ENCODE peak calls at places on chromosomes 16 and 17, in seven cellular contexts. One of them, this sample, is unnamed.
A peak's percentile ranks its signal among the peaks of the same experiment; 100 is the strongest.

GRCh38 chr17:30961213-30962188 is 9.3 kb upstream of the RNF135 start:
- DNase-seq in activated naive CD4-positive, alpha-beta T cell treated with anti-CD3 and anti-CD28 coated beads, Interleukin-2, amount 10 ng/mL, durations not matched to agents 7 days and 5 days: no peak
- DNase-seq in activated CD4-positive, alpha-beta T cell treated with anti-CD3 and anti-CD28 coated beads, Interleukin-2, amount 50 U/mL, for 4 hours: peak; percentile 7
- DNase-seq in iris pigment epithelial cell: no peak
- DNase-seq in heart left ventricle: no peak
- DNase-seq in mesenteric fat pad: peak; percentile 69
- DNase-seq in HT1080: peak; percentile 10
- DNase-seq in this sample: no peak

GRCh38 chr16:83698964-83699363 is 108.8 kb upstream of the HSBP1 start:
- DNase-seq in activated naive CD4-positive, alpha-beta T cell treated with anti-CD3 and anti-CD28 coated beads, Interleukin-2, amount 10 ng/mL, durations not matched to agents 7 days and 5 days: no peak
- DNase-seq in activated CD4-positive, alpha-beta T cell treated with anti-CD3 and anti-CD28 coated beads, Interleukin-2, amount 50 U/mL, for 4 hours: no peak
- DNase-seq in iris pigment epithelial cell: no peak
- DNase-seq in heart left ventricle: no peak
- DNase-seq in mesenteric fat pad: no peak
- DNase-seq in HT1080: no peak
- DNase-seq in this sample: no peak

GRCh38 chr17:82582208-82582607 is 62.7 kb downstream of the FOXK2 start:
- DNase-seq in activated naive CD4-positive, alpha-beta T cell treated with anti-CD3 and anti-CD28 coated beads, Interleukin-2, amount 10 ng/mL, durations not matched to agents 7 days and 5 days: no peak
- DNase-seq in activated CD4-positive, alpha-beta T cell treated with anti-CD3 and anti-CD28 coated beads, Interleukin-2, amount 50 U/mL, for 4 hours: no peak
- DNase-seq in iris pigment epithelial cell: peak; percentile 31
- DNase-seq in heart left ventricle: no peak
- DNase-seq in mesenteric fat pad: no peak
- DNase-seq in HT1080: no peak
- DNase-seq in this sample: no peak

GRCh38 chr17:82440991-82441627 is 9.4 kb downstream of the CYBC1 start:
- DNase-seq in activated naive CD4-positive, alpha-beta T cell treated with anti-CD3 and anti-CD28 coated beads, Interleukin-2, amount 10 ng/mL, durations not matched to agents 7 days and 5 days: no peak
- DNase-seq in activated CD4-positive, alpha-beta T cell treated with anti-CD3 and anti-CD28 coated beads, Interleukin-2, amount 50 U/mL, for 4 hours: no peak
- DNase-seq in iris pigment epithelial cell: no peak
- DNase-seq in heart left ventricle: no peak
- DNase-seq in mesenteric fat pad: no peak
- DNase-seq in HT1080: no peak
- DNase-seq in this sample: peak; percentile 61

GRCh38 chr17:45319239-45319703 is 2.5 kb upstream of the MAP3K14 start:
- DNase-seq in activated naive CD4-positive, alpha-beta T cell treated with anti-CD3 and anti-CD28 coated beads, Interleukin-2, amount 10 ng/mL, durations not matched to agents 7 days and 5 days: no peak
- DNase-seq in activated CD4-positive, alpha-beta T cell treated with anti-CD3 and anti-CD28 coated beads, Interleukin-2, amount 50 U/mL, for 4 hours: no peak
- DNase-seq in iris pigment epithelial cell: peak; percentile 75
- DNase-seq in heart left ventricle: no peak
- DNase-seq in mesenteric fat pad: no peak
- DNase-seq in HT1080: peak; percentile 89
- DNase-seq in this sample: no peak

GRCh38 chr17:55301521-55302406 is 37.0 kb downstream of the HLF start:
- DNase-seq in activated naive CD4-positive, alpha-beta T cell treated with anti-CD3 and anti-CD28 coated beads, Interleukin-2, amount 10 ng/mL, durations not matched to agents 7 days and 5 days: no peak
- DNase-seq in activated CD4-positive, alpha-beta T cell treated with anti-CD3 and anti-CD28 coated beads, Interleukin-2, amount 50 U/mL, for 4 hours: no peak
- DNase-seq in iris pigment epithelial cell: peak; percentile 52
- DNase-seq in heart left ventricle: no peak
- DNase-seq in mesenteric fat pad: no peak
- DNase-seq in HT1080: no peak
- DNase-seq in this sample: no peak

GRCh38 chr17:18960803-18961511 is 9.0 kb downstream of the SLC5A10 start:
- DNase-seq in activated naive CD4-positive, alpha-beta T cell treated with anti-CD3 and anti-CD28 coated beads, Interleukin-2, amount 10 ng/mL, durations not matched to agents 7 days and 5 days: peak; percentile 83
- DNase-seq in activated CD4-positive, alpha-beta T cell treated with anti-CD3 and anti-CD28 coated beads, Interleukin-2, amount 50 U/mL, for 4 hours: peak; percentile 69
- DNase-seq in iris pigment epithelial cell: peak; percentile 52
- DNase-seq in heart left ventricle: peak; percentile 90
- DNase-seq in mesenteric fat pad: peak; percentile 96
- DNase-seq in HT1080: peak; percentile 66
- DNase-seq in this sample: peak; percentile 89

GRCh38 chr17:17710728-17711541 is 29.7 kb downstream of the RAI1 start:
- DNase-seq in activated naive CD4-positive, alpha-beta T cell treated with anti-CD3 and anti-CD28 coated beads, Interleukin-2, amount 10 ng/mL, durations not matched to agents 7 days and 5 days: no peak
- DNase-seq in activated CD4-positive, alpha-beta T cell treated with anti-CD3 and anti-CD28 coated beads, Interleukin-2, amount 50 U/mL, for 4 hours: no peak
- DNase-seq in iris pigment epithelial cell: peak; percentile 93
- DNase-seq in heart left ventricle: no peak
- DNase-seq in mesenteric fat pad: no peak
- DNase-seq in HT1080: peak; percentile 94
- DNase-seq in this sample: no peak

GRCh38 chr16:77835111-77835510 is 46.7 kb downstream of the VAT1L start:
- DNase-seq in activated naive CD4-positive, alpha-beta T cell treated with anti-CD3 and anti-CD28 coated beads, Interleukin-2, amount 10 ng/mL, durations not matched to agents 7 days and 5 days: no peak
- DNase-seq in activated CD4-positive, alpha-beta T cell treated with anti-CD3 and anti-CD28 coated beads, Interleukin-2, amount 50 U/mL, for 4 hours: no peak
- DNase-seq in iris pigment epithelial cell: no peak
- DNase-seq in heart left ventricle: no peak
- DNase-seq in mesenteric fat pad: no peak
- DNase-seq in HT1080: no peak
- DNase-seq in this sample: no peak

GRCh38 chr16:66751135-66751991 is at the start of gene DYNC1LI2:
- DNase-seq in activated naive CD4-positive, alpha-beta T cell treated with anti-CD3 and anti-CD28 coated beads, Interleukin-2, amount 10 ng/mL, durations not matched to agents 7 days and 5 days: peak; percentile 87
- DNase-seq in activated CD4-positive, alpha-beta T cell treated with anti-CD3 and anti-CD28 coated beads, Interleukin-2, amount 50 U/mL, for 4 hours: peak; percentile 74
- DNase-seq in iris pigment epithelial cell: peak; percentile 72
- DNase-seq in heart left ventricle: peak; percentile 91
- DNase-seq in mesenteric fat pad: peak; percentile 93
- DNase-seq in HT1080: peak; percentile 66
- DNase-seq in this sample: peak; percentile 89

GRCh38 chr17:29625037-29625750 is 2.5 kb upstream of the CORO6 start:
- DNase-seq in activated naive CD4-positive, alpha-beta T cell treated with anti-CD3 and anti-CD28 coated beads, Interleukin-2, amount 10 ng/mL, durations not matched to agents 7 days and 5 days: no peak
- DNase-seq in activated CD4-positive, alpha-beta T cell treated with anti-CD3 and anti-CD28 coated beads, Interleukin-2, amount 50 U/mL, for 4 hours: no peak
- DNase-seq in iris pigment epithelial cell: no peak
- DNase-seq in heart left ventricle: no peak
- DNase-seq in mesenteric fat pad: no peak
- DNase-seq in HT1080: peak; percentile 63
- DNase-seq in this sample: no peak

GRCh38 chr17:83183951-83184506 is 104.6 kb downstream of the METRNL start:
- DNase-seq in activated naive CD4-positive, alpha-beta T cell treated with anti-CD3 and anti-CD28 coated beads, Interleukin-2, amount 10 ng/mL, durations not matched to agents 7 days and 5 days: no peak
- DNase-seq in activated CD4-positive, alpha-beta T cell treated with anti-CD3 and anti-CD28 coated beads, Interleukin-2, amount 50 U/mL, for 4 hours: no peak
- DNase-seq in iris pigment epithelial cell: no peak
- DNase-seq in heart left ventricle: peak; percentile 47
- DNase-seq in mesenteric fat pad: peak; percentile 80
- DNase-seq in HT1080: no peak
- DNase-seq in this sample: peak; percentile 44

GRCh38 chr16:48003226-48003907 is 152.4 kb downstream of the ABCC12 start:
- DNase-seq in activated naive CD4-positive, alpha-beta T cell treated with anti-CD3 and anti-CD28 coated beads, Interleukin-2, amount 10 ng/mL, durations not matched to agents 7 days and 5 days: no peak
- DNase-seq in activated CD4-positive, alpha-beta T cell treated with anti-CD3 and anti-CD28 coated beads, Interleukin-2, amount 50 U/mL, for 4 hours: no peak
- DNase-seq in iris pigment epithelial cell: no peak
- DNase-seq in heart left ventricle: no peak
- DNase-seq in mesenteric fat pad: no peak
- DNase-seq in HT1080: no peak
- DNase-seq in this sample: no peak

GRCh38 chr17:20266806-20267458 is 200.4 kb downstream of the LGALS9B start:
- DNase-seq in activated naive CD4-positive, alpha-beta T cell treated with anti-CD3 and anti-CD28 coated beads, Interleukin-2, amount 10 ng/mL, durations not matched to agents 7 days and 5 days: no peak
- DNase-seq in activated CD4-positive, alpha-beta T cell treated with anti-CD3 and anti-CD28 coated beads, Interleukin-2, amount 50 U/mL, for 4 hours: no peak
- DNase-seq in iris pigment epithelial cell: peak; percentile 63
- DNase-seq in heart left ventricle: no peak
- DNase-seq in mesenteric fat pad: no peak
- DNase-seq in HT1080: peak; percentile 71
- DNase-seq in this sample: no peak

GRCh38 chr17:901964-902363 is 77.6 kb downstream of the NXN start:
- DNase-seq in activated naive CD4-positive, alpha-beta T cell treated with anti-CD3 and anti-CD28 coated beads, Interleukin-2, amount 10 ng/mL, durations not matched to agents 7 days and 5 days: no peak
- DNase-seq in activated CD4-positive, alpha-beta T cell treated with anti-CD3 and anti-CD28 coated beads, Interleukin-2, amount 50 U/mL, for 4 hours: no peak
- DNase-seq in iris pigment epithelial cell: no peak
- DNase-seq in heart left ventricle: no peak
- DNase-seq in mesenteric fat pad: no peak
- DNase-seq in HT1080: no peak
- DNase-seq in this sample: no peak

GRCh38 chr17:51486091-51486490 is 225.7 kb downstream of the UTP18 start:
- DNase-seq in activated naive CD4-positive, alpha-beta T cell treated with anti-CD3 and anti-CD28 coated beads, Interleukin-2, amount 10 ng/mL, durations not matched to agents 7 days and 5 days: no peak
- DNase-seq in activated CD4-positive, alpha-beta T cell treated with anti-CD3 and anti-CD28 coated beads, Interleukin-2, amount 50 U/mL, for 4 hours: no peak
- DNase-seq in iris pigment epithelial cell: no peak
- DNase-seq in heart left ventricle: no peak
- DNase-seq in mesenteric fat pad: no peak
- DNase-seq in HT1080: no peak
- DNase-seq in this sample: no peak

GRCh38 chr16:87366288-87366687 is 17.3 kb downstream of the FBXO31 start:
- DNase-seq in activated naive CD4-positive, alpha-beta T cell treated with anti-CD3 and anti-CD28 coated beads, Interleukin-2, amount 10 ng/mL, durations not matched to agents 7 days and 5 days: no peak
- DNase-seq in activated CD4-positive, alpha-beta T cell treated with anti-CD3 and anti-CD28 coated beads, Interleukin-2, amount 50 U/mL, for 4 hours: no peak
- DNase-seq in iris pigment epithelial cell: no peak
- DNase-seq in heart left ventricle: peak; percentile 35
- DNase-seq in mesenteric fat pad: no peak
- DNase-seq in HT1080: no peak
- DNase-seq in this sample: peak; percentile 15

GRCh38 chr17:4229627-4230026 is 34.2 kb downstream of the ANKFY1 start:
- DNase-seq in activated naive CD4-positive, alpha-beta T cell treated with anti-CD3 and anti-CD28 coated beads, Interleukin-2, amount 10 ng/mL, durations not matched to agents 7 days and 5 days: no peak
- DNase-seq in activated CD4-positive, alpha-beta T cell treated with anti-CD3 and anti-CD28 coated beads, Interleukin-2, amount 50 U/mL, for 4 hours: no peak
- DNase-seq in iris pigment epithelial cell: peak; percentile 78
- DNase-seq in heart left ventricle: no peak
- DNase-seq in mesenteric fat pad: no peak
- DNase-seq in HT1080: peak; percentile 83
- DNase-seq in this sample: peak; percentile 59

GRCh38 chr17:80878876-80879722 is 112.5 kb upstream of the CHMP6 start:
- DNase-seq in activated naive CD4-positive, alpha-beta T cell treated with anti-CD3 and anti-CD28 coated beads, Interleukin-2, amount 10 ng/mL, durations not matched to agents 7 days and 5 days: no peak
- DNase-seq in activated CD4-positive, alpha-beta T cell treated with anti-CD3 and anti-CD28 coated beads, Interleukin-2, amount 50 U/mL, for 4 hours: no peak
- DNase-seq in iris pigment epithelial cell: no peak
- DNase-seq in heart left ventricle: peak; percentile 43
- DNase-seq in mesenteric fat pad: peak; percentile 89
- DNase-seq in HT1080: no peak
- DNase-seq in this sample: no peak

GRCh38 chr17:41796066-41796895 is 9.8 kb upstream of the JUP start:
- DNase-seq in activated naive CD4-positive, alpha-beta T cell treated with anti-CD3 and anti-CD28 coated beads, Interleukin-2, amount 10 ng/mL, durations not matched to agents 7 days and 5 days: no peak
- DNase-seq in activated CD4-positive, alpha-beta T cell treated with anti-CD3 and anti-CD28 coated beads, Interleukin-2, amount 50 U/mL, for 4 hours: no peak
- DNase-seq in iris pigment epithelial cell: no peak
- DNase-seq in heart left ventricle: no peak
- DNase-seq in mesenteric fat pad: no peak
- DNase-seq in HT1080: no peak
- DNase-seq in this sample: no peak

GRCh38 chr17:39641883-39642282 is 4.9 kb downstream of the STARD3 start:
- DNase-seq in activated naive CD4-positive, alpha-beta T cell treated with anti-CD3 and anti-CD28 coated beads, Interleukin-2, amount 10 ng/mL, durations not matched to agents 7 days and 5 days: no peak
- DNase-seq in activated CD4-positive, alpha-beta T cell treated with anti-CD3 and anti-CD28 coated beads, Interleukin-2, amount 50 U/mL, for 4 hours: no peak
- DNase-seq in iris pigment epithelial cell: no peak
- DNase-seq in heart left ventricle: no peak
- DNase-seq in mesenteric fat pad: no peak
- DNase-seq in HT1080: no peak
- DNase-seq in this sample: no peak

GRCh38 chr17:78882546-78883089 is 20.4 kb downstream of the CEP295NL start:
- DNase-seq in activated naive CD4-positive, alpha-beta T cell treated with anti-CD3 and anti-CD28 coated beads, Interleukin-2, amount 10 ng/mL, durations not matched to agents 7 days and 5 days: no peak
- DNase-seq in activated CD4-positive, alpha-beta T cell treated with anti-CD3 and anti-CD28 coated beads, Interleukin-2, amount 50 U/mL, for 4 hours: no peak
- DNase-seq in iris pigment epithelial cell: no peak
- DNase-seq in heart left ventricle: no peak
- DNase-seq in mesenteric fat pad: no peak
- DNase-seq in HT1080: no peak
- DNase-seq in this sample: peak; percentile 66

GRCh38 chr16:3807425-3808123 is 72.9 kb downstream of the CREBBP start:
- DNase-seq in activated naive CD4-positive, alpha-beta T cell treated with anti-CD3 and anti-CD28 coated beads, Interleukin-2, amount 10 ng/mL, durations not matched to agents 7 days and 5 days: no peak
- DNase-seq in activated CD4-positive, alpha-beta T cell treated with anti-CD3 and anti-CD28 coated beads, Interleukin-2, amount 50 U/mL, for 4 hours: no peak
- DNase-seq in iris pigment epithelial cell: peak; percentile 27
- DNase-seq in heart left ventricle: no peak
- DNase-seq in mesenteric fat pad: no peak
- DNase-seq in HT1080: no peak
- DNase-seq in this sample: no peak

GRCh38 chr16:30820952-30821421 is 34.0 kb upstream of the ZNF629 start:
- DNase-seq in activated naive CD4-positive, alpha-beta T cell treated with anti-CD3 and anti-CD28 coated beads, Interleukin-2, amount 10 ng/mL, durations not matched to agents 7 days and 5 days: no peak
- DNase-seq in activated CD4-positive, alpha-beta T cell treated with anti-CD3 and anti-CD28 coated beads, Interleukin-2, amount 50 U/mL, for 4 hours: no peak
- DNase-seq in iris pigment epithelial cell: no peak
- DNase-seq in heart left ventricle: no peak
- DNase-seq in mesenteric fat pad: no peak
- DNase-seq in HT1080: no peak
- DNase-seq in this sample: no peak

GRCh38 chr16:84519855-84520254 is 15.4 kb upstream of the MEAK7 start:
- DNase-seq in activated naive CD4-positive, alpha-beta T cell treated with anti-CD3 and anti-CD28 coated beads, Interleukin-2, amount 10 ng/mL, durations not matched to agents 7 days and 5 days: no peak
- DNase-seq in activated CD4-positive, alpha-beta T cell treated with anti-CD3 and anti-CD28 coated beads, Interleukin-2, amount 50 U/mL, for 4 hours: no peak
- DNase-seq in iris pigment epithelial cell: no peak
- DNase-seq in heart left ventricle: no peak
- DNase-seq in mesenteric fat pad: no peak
- DNase-seq in HT1080: no peak
- DNase-seq in this sample: no peak

GRCh38 chr17:44798352-44798751 is 31.7 kb downstream of the GJC1 start:
- DNase-seq in activated naive CD4-positive, alpha-beta T cell treated with anti-CD3 and anti-CD28 coated beads, Interleukin-2, amount 10 ng/mL, durations not matched to agents 7 days and 5 days: no peak
- DNase-seq in activated CD4-positive, alpha-beta T cell treated with anti-CD3 and anti-CD28 coated beads, Interleukin-2, amount 50 U/mL, for 4 hours: no peak
- DNase-seq in iris pigment epithelial cell: no peak
- DNase-seq in heart left ventricle: no peak
- DNase-seq in mesenteric fat pad: no peak
- DNase-seq in HT1080: no peak
- DNase-seq in this sample: no peak

GRCh38 chr16:84692451-84692850 is 7.3 kb upstream of the USP10 start:
- DNase-seq in activated naive CD4-positive, alpha-beta T cell treated with anti-CD3 and anti-CD28 coated beads, Interleukin-2, amount 10 ng/mL, durations not matched to agents 7 days and 5 days: no peak
- DNase-seq in activated CD4-positive, alpha-beta T cell treated with anti-CD3 and anti-CD28 coated beads, Interleukin-2, amount 50 U/mL, for 4 hours: no peak
- DNase-seq in iris pigment epithelial cell: peak; percentile 95
- DNase-seq in heart left ventricle: no peak
- DNase-seq in mesenteric fat pad: no peak
- DNase-seq in HT1080: peak; percentile 73
- DNase-seq in this sample: no peak

GRCh38 chr16:13956635-13957196 is 36.8 kb downstream of the ERCC4 start:
- DNase-seq in activated naive CD4-positive, alpha-beta T cell treated with anti-CD3 and anti-CD28 coated beads, Interleukin-2, amount 10 ng/mL, durations not matched to agents 7 days and 5 days: no peak
- DNase-seq in activated CD4-positive, alpha-beta T cell treated with anti-CD3 and anti-CD28 coated beads, Interleukin-2, amount 50 U/mL, for 4 hours: no peak
- DNase-seq in iris pigment epithelial cell: no peak
- DNase-seq in heart left ventricle: no peak
- DNase-seq in mesenteric fat pad: no peak
- DNase-seq in HT1080: peak; percentile 6
- DNase-seq in this sample: no peak

GRCh38 chr17:48241131-48241591 is 133.6 kb downstream of the SNX11 start:
- DNase-seq in activated naive CD4-positive, alpha-beta T cell treated with anti-CD3 and anti-CD28 coated beads, Interleukin-2, amount 10 ng/mL, durations not matched to agents 7 days and 5 days: peak; percentile 35
- DNase-seq in activated CD4-positive, alpha-beta T cell treated with anti-CD3 and anti-CD28 coated beads, Interleukin-2, amount 50 U/mL, for 4 hours: no peak
- DNase-seq in iris pigment epithelial cell: peak; percentile 91
- DNase-seq in heart left ventricle: no peak
- DNase-seq in mesenteric fat pad: no peak
- DNase-seq in HT1080: peak; percentile 85
- DNase-seq in this sample: peak; percentile 56

GRCh38 chr17:65163990-65164495 is 26.9 kb downstream of the RGS9 start:
- DNase-seq in activated naive CD4-positive, alpha-beta T cell treated with anti-CD3 and anti-CD28 coated beads, Interleukin-2, amount 10 ng/mL, durations not matched to agents 7 days and 5 days: peak; percentile 65
- DNase-seq in activated CD4-positive, alpha-beta T cell treated with anti-CD3 and anti-CD28 coated beads, Interleukin-2, amount 50 U/mL, for 4 hours: peak; percentile 16
- DNase-seq in iris pigment epithelial cell: peak; percentile 73
- DNase-seq in heart left ventricle: no peak
- DNase-seq in mesenteric fat pad: no peak
- DNase-seq in HT1080: peak; percentile 85
- DNase-seq in this sample: no peak

GRCh38 chr17:40345161-40346034 is 19.1 kb downstream of the GJD3 start:
- DNase-seq in activated naive CD4-positive, alpha-beta T cell treated with anti-CD3 and anti-CD28 coated beads, Interleukin-2, amount 10 ng/mL, durations not matched to agents 7 days and 5 days: peak; percentile 55
- DNase-seq in activated CD4-positive, alpha-beta T cell treated with anti-CD3 and anti-CD28 coated beads, Interleukin-2, amount 50 U/mL, for 4 hours: no peak
- DNase-seq in iris pigment epithelial cell: peak; percentile 61
- DNase-seq in heart left ventricle: peak; percentile 88
- DNase-seq in mesenteric fat pad: no peak
- DNase-seq in HT1080: no peak
- DNase-seq in this sample: peak; percentile 87

GRCh38 chr17:41537614-41537954 is 9.5 kb upstream of the KRT19 start:
- DNase-seq in activated naive CD4-positive, alpha-beta T cell treated with anti-CD3 and anti-CD28 coated beads, Interleukin-2, amount 10 ng/mL, durations not matched to agents 7 days and 5 days: no peak
- DNase-seq in activated CD4-positive, alpha-beta T cell treated with anti-CD3 and anti-CD28 coated beads, Interleukin-2, amount 50 U/mL, for 4 hours: no peak
- DNase-seq in iris pigment epithelial cell: no peak
- DNase-seq in heart left ventricle: peak; percentile 40
- DNase-seq in mesenteric fat pad: no peak
- DNase-seq in HT1080: no peak
- DNase-seq in this sample: no peak

GRCh38 chr17:13813347-13814240 is 211.9 kb upstream of the HS3ST3A1 start:
- DNase-seq in activated naive CD4-positive, alpha-beta T cell treated with anti-CD3 and anti-CD28 coated beads, Interleukin-2, amount 10 ng/mL, durations not matched to agents 7 days and 5 days: no peak
- DNase-seq in activated CD4-positive, alpha-beta T cell treated with anti-CD3 and anti-CD28 coated beads, Interleukin-2, amount 50 U/mL, for 4 hours: no peak
- DNase-seq in iris pigment epithelial cell: no peak
- DNase-seq in heart left ventricle: no peak
- DNase-seq in mesenteric fat pad: no peak
- DNase-seq in HT1080: no peak
- DNase-seq in this sample: no peak

GRCh38 chr17:49959183-49959935 is 9.6 kb upstream of the DLX4 start:
- DNase-seq in activated naive CD4-positive, alpha-beta T cell treated with anti-CD3 and anti-CD28 coated beads, Interleukin-2, amount 10 ng/mL, durations not matched to agents 7 days and 5 days: no peak
- DNase-seq in activated CD4-positive, alpha-beta T cell treated with anti-CD3 and anti-CD28 coated beads, Interleukin-2, amount 50 U/mL, for 4 hours: no peak
- DNase-seq in iris pigment epithelial cell: no peak
- DNase-seq in heart left ventricle: no peak
- DNase-seq in mesenteric fat pad: no peak
- DNase-seq in HT1080: peak; percentile 44
- DNase-seq in this sample: no peak

GRCh38 chr17:44205962-44206824 is 6.5 kb upstream of the ATXN7L3 start:
- DNase-seq in activated naive CD4-positive, alpha-beta T cell treated with anti-CD3 and anti-CD28 coated beads, Interleukin-2, amount 10 ng/mL, durations not matched to agents 7 days and 5 days: no peak
- DNase-seq in activated CD4-positive, alpha-beta T cell treated with anti-CD3 and anti-CD28 coated beads, Interleukin-2, amount 50 U/mL, for 4 hours: no peak
- DNase-seq in iris pigment epithelial cell: no peak
- DNase-seq in heart left ventricle: no peak
- DNase-seq in mesenteric fat pad: no peak
- DNase-seq in HT1080: no peak
- DNase-seq in this sample: no peak

GRCh38 chr16:67202956-67203493 is 4.1 kb downstream of the ELMO3 start:
- DNase-seq in activated naive CD4-positive, alpha-beta T cell treated with anti-CD3 and anti-CD28 coated beads, Interleukin-2, amount 10 ng/mL, durations not matched to agents 7 days and 5 days: no peak
- DNase-seq in activated CD4-positive, alpha-beta T cell treated with anti-CD3 and anti-CD28 coated beads, Interleukin-2, amount 50 U/mL, for 4 hours: no peak
- DNase-seq in iris pigment epithelial cell: no peak
- DNase-seq in heart left ventricle: peak; percentile 41
- DNase-seq in mesenteric fat pad: no peak
- DNase-seq in HT1080: no peak
- DNase-seq in this sample: no peak

GRCh38 chr17:67531291-67531690 is 154.2 kb downstream of the PITPNC1 start:
- DNase-seq in activated naive CD4-positive, alpha-beta T cell treated with anti-CD3 and anti-CD28 coated beads, Interleukin-2, amount 10 ng/mL, durations not matched to agents 7 days and 5 days: no peak
- DNase-seq in activated CD4-positive, alpha-beta T cell treated with anti-CD3 and anti-CD28 coated beads, Interleukin-2, amount 50 U/mL, for 4 hours: no peak
- DNase-seq in iris pigment epithelial cell: no peak
- DNase-seq in heart left ventricle: no peak
- DNase-seq in mesenteric fat pad: no peak
- DNase-seq in HT1080: no peak
- DNase-seq in this sample: peak; percentile 69

GRCh38 chr17:38870259-38871165 is 654 bp downstream of the LASP1 start:
- DNase-seq in activated naive CD4-positive, alpha-beta T cell treated with anti-CD3 and anti-CD28 coated beads, Interleukin-2, amount 10 ng/mL, durations not matched to agents 7 days and 5 days: peak; percentile 87
- DNase-seq in activated CD4-positive, alpha-beta T cell treated with anti-CD3 and anti-CD28 coated beads, Interleukin-2, amount 50 U/mL, for 4 hours: peak; percentile 56
- DNase-seq in iris pigment epithelial cell: peak; percentile 70
- DNase-seq in heart left ventricle: peak; percentile 87
- DNase-seq in mesenteric fat pad: peak; percentile 92
- DNase-seq in HT1080: peak; percentile 56
- DNase-seq in this sample: peak; percentile 90

This sample was measured in Right ventricle myocardium superior.